ENCODE peak calls at places on chromosome 10, in nine cellular contexts. W is esophagus muscularis mucosa, P is GM12878, Y is upper lobe of left lung, N is suprapubic skin, X is sigmoid colon, D is transverse colon, V is HepG2, U is K562. R is an unnamed sample. For H3K9me3, the result is how much of the 10 kb centered on the place peaks cover.

GRCh38 chr10:23281044-23281433 is 63.6 kb downstream of the C10orf67 start:
- DNase-seq in D (no peak), U (no peak), Y (no peak), P (no peak), W (no peak), N (no peak), V (no peak), X (no peak), R (no peak)

GRCh38 chr10:129993621-129994020 is 29.5 kb upstream of the EBF3 start:
- DNase-seq in D (no peak), P (no peak), U (no peak), Y (no peak), N (no peak), V (no peak), X (no peak), W (no peak), R (no peak)

GRCh38 chr10:4765428-4765827 is 60.6 kb upstream of the AKR1E2 start:
- DNase-seq in P (no peak), W (no peak), Y (no peak), D (no peak), X (no peak), U (no peak), N (no peak), V (no peak), R (no peak)

GRCh38 chr10:12513775-12514663 is 164.7 kb downstream of the CAMK1D start:
- DNase-seq in U (no peak), V (no peak), W (no peak), X (no peak), N (no peak), P (no peak), D (no peak), Y (no peak), R (no peak)

GRCh38 chr10:94038024-94038423 is 44.3 kb downstream of the PLCE1 start:
- DNase-seq in X (no peak), P (no peak), D (no peak), Y (no peak), W (no peak), V (no peak), N (no peak), U (no peak), R (no peak)

GRCh38 chr10:17756557-17757208 is 4.7 kb downstream of the TMEM236 start:
- DNase-seq in P (peak), V (peak), X (no peak), Y (no peak), N (no peak), D (peak), U (no peak), W (no peak), R (peak)

GRCh38 chr10:127415901-127416630 is 133.0 kb upstream of the NPS start:
- DNase-seq in W (no peak), V (no peak), X (no peak), D (no peak), U (no peak), Y (no peak), P (no peak), N (no peak), R (no peak)

GRCh38 chr10:77482072-77482471 is 155.5 kb downstream of the KCNMA1 start:
- DNase-seq in P (no peak), N (no peak), Y (no peak), W (no peak), D (no peak), X (no peak), V (no peak), U (no peak), R (no peak)

GRCh38 chr10:87873656-87874055 is 10.2 kb downstream of the PTEN start:
- DNase-seq in X (no peak), V (no peak), P (no peak), N (no peak), D (no peak), Y (no peak), W (no peak), U (no peak), R (no peak)

GRCh38 chr10:44353128-44353390 is 31.8 kb downstream of the CXCL12 start:
- DNase-seq in U (no peak), P (no peak), V (no peak), X (peak), W (no peak), N (no peak), Y (no peak), D (no peak), R (no peak)

GRCh38 chr10:71657604-71658348 is 61.8 kb downstream of the C10orf105 start:
- DNase-seq in V (no peak), W (no peak), X (no peak), D (no peak), U (no peak), P (no peak), N (no peak), Y (no peak), R (no peak)

GRCh38 chr10:49025347-49025983 is 85.8 kb upstream of the LRRC18 start:
- DNase-seq in X (no peak), D (no peak), V (no peak), P (no peak), W (no peak), Y (peak), U (no peak), N (no peak), R (no peak)

GRCh38 chr10:103752680-103753248 is 102.6 kb downstream of the SH3PXD2A start:
- DNase-seq in W (no peak), V (peak), P (no peak), Y (no peak), X (no peak), D (no peak), N (no peak), U (peak), R (peak)

GRCh38 chr10:91879514-91880170 is 29.6 kb downstream of the FGFBP3 start:
- DNase-seq in P (no peak), D (no peak), N (no peak), W (no peak), X (no peak), V (no peak), U (no peak), Y (no peak), R (no peak)

GRCh38 chr10:27687326-27687725 is 58.3 kb downstream of the MKX start:
- DNase-seq in Y (no peak), P (no peak), D (no peak), X (no peak), U (no peak), N (no peak), W (no peak), V (no peak), R (no peak)

GRCh38 chr10:48790740-48791044 is 106.0 kb downstream of the WDFY4 start:
- DNase-seq in U (no peak), Y (no peak), D (no peak), W (no peak), P (no peak), X (no peak), V (no peak), N (no peak), R (no peak)

GRCh38 chr10:113322843-113323242 is 230.0 kb upstream of the HABP2 start:
- DNase-seq in U (no peak), P (no peak), Y (no peak), W (no peak), V (no peak), D (peak), N (no peak), X (no peak), R (no peak)

GRCh38 chr10:119006451-119007210 is 22.9 kb upstream of the NANOS1 start:
- DNase-seq in Y (no peak), X (peak), N (peak), U (no peak), W (peak), D (peak), P (no peak), V (peak), R (peak)

GRCh38 chr10:119449760-119450461 is 92.6 kb downstream of the RGS10 start:
- DNase-seq in D (no peak), W (no peak), N (peak), V (no peak), X (peak), U (no peak), P (no peak), Y (no peak), R (no peak)

GRCh38 chr10:97196213-97197029 is 10.7 kb upstream of the SLIT1 start:
- DNase-seq in P (no peak), Y (peak), X (peak), U (peak), W (no peak), N (no peak), V (peak), D (peak), R (peak)

GRCh38 chr10:124299726-124300125 is 119.0 kb downstream of the OAT start:
- DNase-seq in W (no peak), P (no peak), Y (no peak), V (no peak), N (no peak), X (peak), U (no peak), D (no peak), R (no peak)

GRCh38 chr10:61784354-61785131 is 117.0 kb upstream of the ARID5B start:
- DNase-seq in U (peak), Y (no peak), X (no peak), D (no peak), V (no peak), N (no peak), P (no peak), W (peak), R (no peak)

GRCh38 chr10:61789031-61789430 is 112.5 kb upstream of the ARID5B start:
- DNase-seq in X (no peak), D (no peak), Y (no peak), W (no peak), U (no peak), V (no peak), P (no peak), N (no peak), R (no peak)

GRCh38 chr10:61787170-61787569 is 114.3 kb upstream of the ARID5B start:
- DNase-seq in Y (no peak), P (no peak), W (no peak), N (no peak), V (no peak), D (no peak), U (no peak), X (no peak), R (no peak)

GRCh38 chr10:61785410-61786105 is 115.9 kb upstream of the ARID5B start:
- DNase-seq in P (no peak), N (no peak), U (no peak), W (peak), D (no peak), V (no peak), Y (no peak), X (no peak), R (no peak)

GRCh38 chr10:61786728-61787127 is 114.8 kb upstream of the ARID5B start:
- DNase-seq in U (peak), W (no peak), Y (no peak), X (no peak), V (no peak), P (peak), D (no peak), N (no peak), R (no peak)
- TF ChIP-seq EP300 in U (peak), W (no peak), Y (no peak), X (no peak), V (no peak), P (no peak), D (no peak), N (no peak), R (no peak)

GRCh38 chr10:100510533-100511308 is 8.9 kb downstream of the SEC31B start:
- DNase-seq in D (no peak), N (no peak), V (no peak), U (no peak), X (no peak), W (no peak), P (no peak), Y (no peak), R (peak)
- TF ChIP-seq POLR2AphosphoS5 in D (no peak), N (no peak), V (no peak), U (no peak), X (no peak), W (no peak), P (no peak), Y (no peak), R (no peak)

GRCh38 chr10:121002586-121003205 is 151.5 kb downstream of the WDR11 start:
- DNase-seq in X (no peak), Y (no peak), D (peak), P (no peak), V (no peak), W (no peak), U (no peak), N (no peak), R (peak)

GRCh38 chr10:121007264-121007663 is 156.1 kb downstream of the WDR11 start:
- DNase-seq in V (no peak), U (no peak), Y (no peak), X (no peak), N (no peak), W (no peak), P (no peak), D (no peak), R (no peak)

DNA sequence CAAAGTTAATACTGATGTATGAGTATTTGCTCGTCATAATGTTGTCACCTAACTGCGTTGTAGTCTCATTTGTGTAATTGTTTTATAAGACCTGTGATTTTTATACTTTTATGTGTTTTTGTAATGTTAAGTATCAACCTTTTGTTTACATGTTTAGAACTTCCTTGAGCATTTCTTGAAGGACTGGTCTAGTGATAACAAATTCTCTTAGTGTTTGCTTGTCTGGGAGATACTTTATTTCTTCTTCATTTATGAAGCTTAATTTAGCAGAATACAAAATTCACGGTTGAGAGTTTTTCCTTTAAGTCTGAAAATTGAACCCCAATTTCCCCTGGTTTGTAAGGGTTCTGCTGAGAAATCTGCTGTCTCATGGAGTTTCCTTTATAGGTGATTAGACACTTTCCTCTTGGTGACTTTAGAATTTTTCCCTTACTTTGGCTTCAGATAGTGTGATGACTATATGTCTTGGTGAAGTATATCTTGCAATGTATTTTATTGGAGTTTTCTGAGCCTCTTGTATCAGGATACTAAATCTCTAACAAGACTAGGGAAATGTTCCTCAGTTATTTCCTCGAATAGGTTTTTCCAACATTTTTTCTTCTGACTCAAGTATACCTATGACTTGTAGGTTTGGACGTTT is 154.9 kb downstream of the WDR11 start:
- DNase-seq in D (no peak), W (no peak), P (no peak), N (no peak), Y (no peak), V (no peak), X (no peak), U (no peak), R (no peak)
- H3K9me3 ChIP-seq in D (under half), W (under half), P (under half), N (under half), Y (under half), V (under half), X (under half), U (under half), R (under half)

GRCh38 chr10:73910401-73910763 is 550 bp upstream of the PLAU start:
- DNase-seq in U (peak), N (no peak), X (no peak), Y (no peak), D (no peak), W (no peak), P (no peak), V (peak), R (no peak)

GRCh38 chr10:73907841-73908517 is 3.0 kb upstream of the PLAU start:
- DNase-seq in X (peak), N (peak), P (no peak), V (no peak), W (no peak), Y (no peak), D (peak), U (peak), R (no peak)

GRCh38 chr10:73909716-73910115 is 1.2 kb upstream of the PLAU start:
- DNase-seq in P (no peak), N (no peak), D (no peak), V (no peak), Y (no peak), X (no peak), W (no peak), U (no peak), R (no peak)

GRCh38 chr10:73910764-73911552 is at the start of gene PLAU:
- DNase-seq in X (peak), Y (peak), D (peak), N (peak), W (no peak), V (no peak), P (no peak), U (peak), R (peak)

DNA sequence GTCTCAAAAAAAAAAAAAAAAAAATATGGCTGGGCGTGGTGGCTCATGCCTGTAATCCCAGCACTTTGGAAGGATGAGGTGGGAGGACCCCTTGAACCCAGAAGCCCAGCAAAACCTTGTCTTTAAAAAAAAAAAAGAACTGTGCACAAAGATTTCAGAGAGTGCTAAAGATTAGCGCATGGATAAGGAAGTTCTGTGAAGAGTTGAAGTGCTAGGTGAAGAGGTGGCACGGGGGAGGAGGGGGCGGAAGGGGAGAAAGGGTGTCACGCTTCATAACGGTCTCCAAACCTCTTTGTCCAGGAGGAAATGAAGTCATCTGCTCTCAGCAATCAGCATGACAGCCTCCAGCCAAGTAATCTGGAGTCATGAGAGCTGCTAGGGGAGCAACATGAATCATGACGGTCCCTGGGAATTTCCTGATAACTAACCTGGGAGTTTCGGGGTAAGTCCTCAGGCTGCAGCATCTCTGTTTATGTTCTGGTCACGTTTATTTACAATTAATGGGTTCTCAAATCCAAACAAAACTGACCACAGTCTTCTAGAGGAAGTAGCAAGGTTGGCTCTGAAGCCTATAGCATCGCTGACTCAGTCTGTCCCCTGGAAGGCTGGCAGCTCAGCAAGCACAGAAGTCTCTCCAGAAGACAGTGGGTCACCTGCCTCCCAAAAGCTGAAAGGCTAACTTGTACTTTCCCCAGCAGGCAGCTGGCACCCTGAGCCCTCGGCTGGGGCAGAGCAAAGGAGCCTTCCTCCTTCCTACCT is 1.9 kb upstream of the PLAU start:
- DNase-seq in X (peak), V (peak), W (no peak), N (no peak), Y (no peak), U (peak), P (peak), D (peak), R (no peak)
- TF ChIP-seq EP300 in X (no peak), V (no peak), W (no peak), N (no peak), Y (no peak), U (peak), P (peak), D (no peak), R (no peak)

GRCh38 chr10:62856021-62856420 is 39.9 kb upstream of the EGR2 start:
- DNase-seq in N (no peak), W (no peak), Y (no peak), X (no peak), D (no peak), V (no peak), U (no peak), P (no peak), R (no peak)

GRCh38 chr10:62852961-62853702 is 37.0 kb upstream of the EGR2 start:
- DNase-seq in Y (no peak), W (no peak), U (no peak), D (no peak), N (no peak), X (no peak), V (no peak), P (peak), R (no peak)

GRCh38 chr10:62850646-62851045 is 34.5 kb upstream of the EGR2 start:
- DNase-seq in N (no peak), D (no peak), Y (no peak), V (no peak), U (no peak), W (no peak), P (no peak), X (no peak), R (no peak)

GRCh38 chr10:62851449-62851848 is 35.3 kb upstream of the EGR2 start:
- DNase-seq in W (no peak), V (no peak), P (no peak), Y (no peak), N (no peak), U (no peak), D (peak), X (no peak), R (no peak)

DNA sequence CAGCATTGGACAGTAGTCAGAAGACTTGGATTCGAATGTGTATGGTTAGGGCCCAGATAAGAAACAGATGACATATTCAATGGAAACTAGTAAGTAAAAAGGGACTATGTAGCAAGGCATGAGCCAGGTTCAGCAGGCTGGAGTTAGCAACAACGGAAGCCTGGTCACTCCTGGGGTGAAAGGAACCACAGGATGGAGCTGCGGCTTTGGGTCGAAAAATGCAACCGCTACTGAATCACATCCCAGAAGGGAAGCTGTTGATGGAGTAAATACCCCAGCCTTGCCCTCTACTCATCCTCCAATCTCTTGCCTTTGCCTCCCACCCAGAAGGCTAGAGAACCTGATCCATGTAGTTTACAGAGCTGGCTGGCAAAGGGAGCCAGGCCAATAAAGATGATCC is 37.5 kb upstream of the EGR2 start:
- DNase-seq in X (no peak), U (no peak), V (no peak), N (no peak), W (no peak), P (no peak), Y (no peak), D (no peak), R (no peak)
- TF ChIP-seq POLR2AphosphoS5 in X (no peak), U (no peak), V (no peak), N (no peak), W (no peak), P (no peak), Y (no peak), D (no peak), R (no peak)

GRCh38 chr10:128624656-128625530 is 498.7 kb upstream of the MKI67 start:
- DNase-seq in V (no peak), D (no peak), U (no peak), N (no peak), P (no peak), Y (no peak), W (peak), X (no peak), R (no peak)
- H3K9me3 ChIP-seq in V (under half), D (under half), U (under half), N (under half), P (under half), Y (under half), W (under half), X (under half), R (under half)

GRCh38 chr10:117666131-117666530 is 123.6 kb downstream of the EMX2 start:
- DNase-seq in U (no peak), N (no peak), X (no peak), V (no peak), W (no peak), D (no peak), Y (no peak), P (no peak), R (no peak)
- TF ChIP-seq EP300 in U (no peak), N (no peak), X (no peak), V (no peak), W (no peak), D (no peak), Y (no peak), P (no peak), R (no peak)

R was measured in stomach.